ENCODE peak calls at places on chromosomes 2 and 18, in six cellular contexts. M is spleen; P is CD4-positive, alpha-beta T cell; Z is adrenal gland; J is PC-3; I is MM.1S. L is an unnamed sample.

GRCh38 chr2:28292491-28292890 is 100.2 kb upstream of the FOSL2 start:
- DNase-seq in M (no peak), P (no peak), Z (no peak), J (no peak), I (no peak), L (peak; percentile 74)

GRCh38 chr2:212926948-212927347 is 224.5 kb downstream of the IKZF2 start:
- DNase-seq in M (no peak), P (no peak), Z (no peak), J (no peak), I (no peak), L (no peak)

GRCh38 chr18:9475643-9476580 is 599 bp downstream of the RALBP1 start:
- DNase-seq in M (no peak), P (peak; percentile 52), Z (peak; percentile 67), J (peak; percentile 33), I (peak; percentile 45), L (peak; percentile 20)

GRCh38 chr2:73770725-73771124 is 9.2 kb downstream of the DUSP11 start:
- DNase-seq in M (no peak), P (no peak), Z (no peak), J (no peak), I (no peak), L (no peak)

GRCh38 chr18:11739893-11740292 is 50.8 kb downstream of the GNAL start:
- DNase-seq in M (no peak), P (no peak), Z (no peak), J (no peak), I (no peak), L (no peak)

GRCh38 chr2:26645792-26646191 is 4.6 kb upstream of the CIB4 start:
- DNase-seq in M (peak; percentile 29), P (no peak), Z (no peak), J (no peak), I (no peak), L (no peak)

GRCh38 chr2:140986456-140986855 is 1144.4 kb downstream of the LRP1B start:
- DNase-seq in M (no peak), P (no peak), Z (no peak), J (no peak), I (no peak), L (no peak)

GRCh38 chr18:57837917-57838548 is 34.9 kb upstream of the ATP8B1 start:
- DNase-seq in M (no peak), P (no peak), Z (no peak), J (no peak), I (peak; percentile 16), L (peak; percentile 59)

GRCh38 chr2:69603146-69603743 is 40.3 kb downstream of the AAK1 start:
- DNase-seq in M (no peak), P (no peak), Z (no peak), J (no peak), I (no peak), L (no peak)

GRCh38 chr2:235543126-235543750 is 49.4 kb downstream of the AGAP1 start:
- DNase-seq in M (peak; percentile 52), P (no peak), Z (no peak), J (peak; percentile 74), I (no peak), L (peak; percentile 28)

GRCh38 chr18:58241877-58242276 is 197.9 kb downstream of the NEDD4L start:
- DNase-seq in M (no peak), P (no peak), Z (no peak), J (peak; percentile 22), I (no peak), L (peak; percentile 93)

GRCh38 chr18:6744816-6745455 is 15.4 kb downstream of the ARHGAP28 start:
- DNase-seq in M (no peak), P (no peak), Z (no peak), J (no peak), I (no peak), L (no peak)

GRCh38 chr18:5488844-5489243 is 55.0 kb downstream of the EPB41L3 start:
- DNase-seq in M (no peak), P (no peak), Z (peak; percentile 69), J (no peak), I (no peak), L (no peak)

GRCh38 chr2:121858406-121858805 is 103.0 kb downstream of the TSN start:
- DNase-seq in M (no peak), P (no peak), Z (no peak), J (peak; percentile 15), I (no peak), L (no peak)

GRCh38 chr18:27227721-27228120 is 42.6 kb upstream of the CHST9 start:
- DNase-seq in M (no peak), P (no peak), Z (no peak), J (no peak), I (no peak), L (no peak)

GRCh38 chr2:7118606-7119503 is 201.6 kb downstream of the RNF144A start:
- DNase-seq in M (no peak), P (no peak), Z (no peak), J (peak; percentile 61), I (no peak), L (no peak)

GRCh38 chr2:168964251-168964807 is 63.2 kb downstream of the G6PC2 start:
- DNase-seq in M (no peak), P (no peak), Z (no peak), J (peak; percentile 73), I (no peak), L (peak; percentile 44)

GRCh38 chr18:39586696-39587095 is 2021.1 kb upstream of the CELF4 start:
- DNase-seq in M (no peak), P (no peak), Z (no peak), J (no peak), I (no peak), L (no peak)

GRCh38 chr2:175234153-175234552 is 52.6 kb upstream of the ATP5MC3 start:
- DNase-seq in M (no peak), P (no peak), Z (no peak), J (no peak), I (no peak), L (no peak)

GRCh38 chr2:8019934-8020333 is 661.9 kb upstream of the ID2 start:
- DNase-seq in M (no peak), P (no peak), Z (no peak), J (no peak), I (no peak), L (no peak)

GRCh38 chr18:23853448-23854210 is 160.9 kb upstream of the TTC39C start:
- DNase-seq in M (no peak), P (no peak), Z (no peak), J (no peak), I (no peak), L (no peak)

GRCh38 chr2:237483018-237483731 is 3.9 kb upstream of the MLPH start:
- DNase-seq in M (peak; percentile 21), P (no peak), Z (no peak), J (peak; percentile 85), I (no peak), L (peak; percentile 72)
- TF ChIP-seq CTCF in M (no peak), P (no peak), Z (peak; percentile 17), J (peak; percentile 44), I (no peak), L (peak; percentile 30)

DNA sequence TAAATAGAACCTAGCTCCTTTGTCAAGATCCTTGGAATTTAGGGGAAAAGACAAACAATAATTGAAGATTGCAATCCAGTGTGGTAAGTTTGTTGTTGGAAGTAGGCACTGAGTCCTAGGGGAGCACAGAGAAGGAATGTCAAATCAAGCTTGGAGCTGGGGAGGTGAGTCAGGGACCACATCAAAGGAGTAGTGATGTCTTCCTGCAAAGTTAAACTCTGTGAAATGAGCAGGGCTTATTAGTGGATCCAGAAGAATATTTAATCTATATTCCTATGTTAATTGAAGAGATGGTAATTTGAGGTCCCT is 41.7 kb upstream of the NABP1 start:
- DNase-seq in M (no peak), P (no peak), Z (no peak), J (peak; percentile 85), I (no peak), L (peak; percentile 97)
- H3K27ac ChIP-seq in M (no peak overlapping the region), P (no peak overlapping the region), Z (no peak overlapping the region), J (peak overlapping the region; percentile 99), I (no peak overlapping the region), L (peak overlapping the region; percentile 97)

GRCh38 chr2:43169987-43170732 is 56.2 kb downstream of the ZFP36L2 start:
- DNase-seq in M (peak; percentile 90), P (peak; percentile 73), Z (no peak), J (no peak), I (peak; percentile 60), L (no peak)
- TF ChIP-seq CTCF in M (peak; percentile 86), P (peak; percentile 75), Z (peak; percentile 46), J (peak; percentile 72), I (peak; percentile 85), L (peak; percentile 18)

DNA sequence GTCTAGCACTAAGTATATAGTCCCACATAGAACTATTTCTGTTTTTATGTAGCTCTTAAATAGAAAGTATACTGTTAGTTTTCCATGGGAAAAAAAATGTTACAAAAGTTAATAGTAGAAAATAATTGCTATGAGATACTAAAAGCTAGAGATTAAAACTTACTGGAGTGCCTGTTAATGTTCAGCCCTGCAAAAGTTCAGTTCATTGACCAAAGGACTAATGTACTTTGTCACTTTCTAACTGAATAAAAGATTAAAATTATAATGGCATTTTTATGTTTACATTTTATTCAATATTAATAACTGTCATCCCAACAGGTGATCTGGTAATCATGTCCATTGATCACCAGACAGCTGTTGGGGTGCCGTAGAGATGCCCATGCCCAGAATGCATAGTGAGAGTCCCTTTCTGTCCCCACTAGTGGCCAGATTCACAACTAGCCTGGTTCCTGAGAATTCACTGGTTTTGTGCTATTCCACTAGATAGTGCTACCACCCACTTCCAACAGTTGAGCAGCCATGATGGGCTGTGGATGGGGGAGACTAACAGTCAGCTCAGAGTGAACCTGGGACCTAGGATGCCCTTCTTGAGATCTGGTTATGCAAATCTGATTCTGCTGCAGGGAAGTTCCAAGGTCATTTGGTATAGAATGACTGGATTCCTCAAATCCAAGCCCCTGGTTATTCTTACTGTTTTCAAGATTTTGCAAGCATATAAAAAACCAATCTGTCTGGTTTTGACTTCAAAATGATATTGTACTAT is 57.8 kb downstream of the AFTPH start:
- DNase-seq in M (no peak), P (no peak), Z (no peak), J (no peak), I (no peak), L (no peak)
- H3K27ac ChIP-seq in M (no peak overlapping the region), P (no peak overlapping the region), Z (no peak overlapping the region), J (no peak overlapping the region), I (peak overlapping the region; percentile 40), L (no peak overlapping the region)

DNA sequence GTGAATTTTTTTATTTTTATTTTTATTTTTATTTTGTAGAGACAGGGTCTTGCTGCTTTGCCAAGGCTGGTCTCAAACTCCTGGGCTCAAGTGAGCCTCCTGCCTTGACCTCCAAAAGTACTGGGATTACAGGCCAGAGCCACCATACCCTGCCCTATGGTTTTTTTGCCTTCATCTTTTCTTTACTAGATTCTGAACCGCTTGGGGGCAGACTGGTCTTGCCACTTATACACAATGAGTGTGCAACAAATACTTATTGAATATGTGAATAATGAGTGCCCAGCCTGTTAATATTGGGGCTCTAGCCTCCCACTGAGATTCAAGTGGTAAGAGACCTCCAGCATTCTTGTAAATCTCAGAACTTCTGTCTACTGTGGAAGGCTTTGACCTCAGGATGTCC is 3.9 kb downstream of the NCK2 start:
- DNase-seq in M (no peak), P (no peak), Z (no peak), J (peak; percentile 20), I (no peak), L (no peak)
- TF ChIP-seq CTCF in M (no peak), P (peak; percentile 32), Z (no peak), J (no peak), I (peak; percentile 9), L (no peak)

GRCh38 chr2:102053096-102053495 is 61.3 kb downstream of the IL1R2 start:
- DNase-seq in M (no peak), P (no peak), Z (peak; percentile 50), J (no peak), I (no peak), L (no peak)
- H3K27ac ChIP-seq in M (peak overlapping the region; percentile 73), P (no peak overlapping the region), Z (no peak overlapping the region), J (no peak overlapping the region), I (no peak overlapping the region), L (no peak overlapping the region)

GRCh38 chr18:74963820-74964446 is 245.0 kb downstream of the PTGR3 start:
- DNase-seq in M (no peak), P (no peak), Z (peak; percentile 58), J (peak; percentile 63), I (peak; percentile 61), L (peak; percentile 18)
- TF ChIP-seq CTCF in M (peak; percentile 29), P (no peak), Z (peak; percentile 17), J (peak; percentile 77), I (peak; percentile 50), L (peak; percentile 20)

L was measured in astrocyte.